ENCODE peak calls at places on chromosomes 4 and X, in four cellular contexts. I, Y, J and R are unnamed samples.

GRCh38 chr4:20359692-20360091 is 108.0 kb downstream of the SLIT2 start:
- DNase-seq in Y (no peak), J (no peak), I (no peak), R (no peak)

GRCh38 chr4:8846864-8847263 is 24.8 kb downstream of the HMX1 start:
- DNase-seq in I (no peak), Y (no peak), J (no peak), R (no peak)

GRCh38 chrX:129779747-129780146 is at the start of gene SASH3:
- DNase-seq in I (peak; percentile 39), J (no peak), Y (no peak), R (no peak)

GRCh38 chr4:168651374-168651773 is 154.5 kb downstream of the PALLD start:
- DNase-seq in Y (no peak), J (peak; percentile 38), I (no peak), R (no peak)

GRCh38 chr4:69167300-69167699 is 47.2 kb downstream of the UGT2B11 start:
- DNase-seq in I (no peak), Y (no peak), J (no peak), R (no peak)

GRCh38 chr4:158122501-158122900 is 50.3 kb downstream of the GASK1B start:
- DNase-seq in J (no peak), I (no peak), Y (no peak), R (no peak)

GRCh38 chr4:23888421-23889319 is 1.2 kb downstream of the PPARGC1A start:
- DNase-seq in Y (no peak), I (no peak), J (peak; percentile 29), R (no peak)

GRCh38 chr4:139656614-139657486 is 8.8 kb upstream of the MGST2 start:
- DNase-seq in J (peak; percentile 88), I (peak; percentile 30), Y (peak; percentile 46), R (peak; percentile 72)

DNA sequence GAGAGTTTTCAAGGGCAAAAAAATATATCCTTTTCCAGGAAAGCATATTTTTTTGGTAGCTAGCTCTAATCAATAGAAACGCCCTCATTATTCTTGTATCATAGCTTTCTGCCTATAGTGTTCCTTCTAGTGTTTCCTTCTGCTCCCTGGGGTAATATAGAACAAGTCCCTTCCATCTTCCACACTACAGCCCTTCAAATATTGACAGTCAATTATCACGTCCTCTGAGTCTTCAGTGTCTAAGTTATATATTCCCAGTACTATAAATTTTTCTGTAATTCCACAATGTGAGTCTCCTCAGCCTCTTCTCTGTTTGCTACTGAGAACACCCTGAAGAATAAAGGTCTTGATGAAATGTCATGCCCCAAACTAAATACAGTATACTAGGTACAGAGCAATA is 1088.0 kb upstream of the PCDH7 start:
- DNase-seq in J (no peak), I (no peak), Y (no peak), R (no peak)
- H3K4me3 ChIP-seq in J (no peak overlapping the region), I (no peak overlapping the region), Y (no peak overlapping the region), R (no peak overlapping the region)

GRCh38 chr4:176761872-176762271 is 30.9 kb downstream of the VEGFC start:
- DNase-seq in J (no peak), Y (no peak), I (no peak), R (no peak)
- H3K4me3 ChIP-seq in J (no peak overlapping the region), Y (no peak overlapping the region), I (no peak overlapping the region), R (no peak overlapping the region)

GRCh38 chr4:144646523-144647094 is 653 bp downstream of the HHIP start:
- DNase-seq in J (peak; percentile 58), I (no peak), Y (no peak), R (peak; percentile 44)
- H3K4me3 ChIP-seq in J (peak overlapping the region; percentile 58), I (peak overlapping the region; percentile 65), Y (peak overlapping the region; percentile 54), R (peak overlapping the region; percentile 44)

GRCh38 chrX:12866451-12867377 is at the start of gene TLR7:
- DNase-seq in I (no peak), J (no peak), Y (no peak), R (no peak)
- H3K4me3 ChIP-seq in I (no peak within 1 kb of the TSS), J (no peak within 1 kb of the TSS), Y (no peak within 1 kb of the TSS), R (no peak within 1 kb of the TSS)